ENCODE peak calls at places on chromosomes 11 and 22, in ten cellular contexts. One of them, this sample, is unnamed.
A peak's percentile ranks its signal among the peaks of the same experiment; 100 is the strongest.

GRCh38 chr22:23245045-23245798 is 64.9 kb downstream of the BCR start:
- DNase-seq in T-helper 9 cell: no peak
- DNase-seq in NCI-H1930: no peak
- DNase-seq in tibial artery: no peak
- DNase-seq in memory B cell: no peak
- DNase-seq in Ammon's horn: no peak
- DNase-seq in NB4: no peak
- DNase-seq in NCI-H460: no peak
- DNase-seq in stimulated activated CD8-positive, alpha-beta memory T cell treated with anti-CD3 and anti-CD28 coated beads, Interleukin-7, amount 100 ng/mL, for 24 hours: no peak
- DNase-seq in EL: peak; percentile 88
- DNase-seq in this sample: no peak

GRCh38 chr22:49977578-49977977 is 17.0 kb downstream of the PIM3 start:
- DNase-seq in NCI-H1930: no peak
- DNase-seq in tibial artery: no peak
- DNase-seq in memory B cell: no peak
- DNase-seq in stimulated activated CD8-positive, alpha-beta memory T cell treated with anti-CD3 and anti-CD28 coated beads, Interleukin-7, amount 100 ng/mL, for 24 hours: no peak
- DNase-seq in NB4: peak; percentile 1
- DNase-seq in T-helper 9 cell: no peak
- DNase-seq in NCI-H460: no peak
- DNase-seq in Ammon's horn: no peak
- DNase-seq in EL: no peak
- DNase-seq in this sample: no peak

GRCh38 chr11:129090056-129090455 is 102.1 kb downstream of the ARHGAP32 start:
- DNase-seq in EL: peak; percentile 23
- DNase-seq in tibial artery: no peak
- DNase-seq in NCI-H460: no peak
- DNase-seq in memory B cell: no peak
- DNase-seq in NB4: no peak
- DNase-seq in NCI-H1930: no peak
- DNase-seq in stimulated activated CD8-positive, alpha-beta memory T cell treated with anti-CD3 and anti-CD28 coated beads, Interleukin-7, amount 100 ng/mL, for 24 hours: no peak
- DNase-seq in T-helper 9 cell: no peak
- DNase-seq in Ammon's horn: no peak
- DNase-seq in this sample: no peak

GRCh38 chr22:46584081-46584903 is 35.9 kb upstream of the GRAMD4 start:
- DNase-seq in tibial artery: no peak
- DNase-seq in NB4: no peak
- DNase-seq in NCI-H1930: no peak
- DNase-seq in NCI-H460: no peak
- DNase-seq in stimulated activated CD8-positive, alpha-beta memory T cell treated with anti-CD3 and anti-CD28 coated beads, Interleukin-7, amount 100 ng/mL, for 24 hours: no peak
- DNase-seq in Ammon's horn: no peak
- DNase-seq in EL: no peak
- DNase-seq in T-helper 9 cell: no peak
- DNase-seq in memory B cell: no peak
- DNase-seq in this sample: no peak

GRCh38 chr11:130771708-130772107 is 144.6 kb downstream of the SNX19 start:
- DNase-seq in NB4: no peak
- DNase-seq in T-helper 9 cell: no peak
- DNase-seq in tibial artery: no peak
- DNase-seq in stimulated activated CD8-positive, alpha-beta memory T cell treated with anti-CD3 and anti-CD28 coated beads, Interleukin-7, amount 100 ng/mL, for 24 hours: no peak
- DNase-seq in NCI-H460: no peak
- DNase-seq in Ammon's horn: no peak
- DNase-seq in NCI-H1930: no peak
- DNase-seq in EL: no peak
- DNase-seq in memory B cell: no peak
- DNase-seq in this sample: no peak

GRCh38 chr11:15901790-15902189 is 454.6 kb downstream of the SOX6 start:
- DNase-seq in Ammon's horn: no peak
- DNase-seq in NCI-H1930: no peak
- DNase-seq in tibial artery: no peak
- DNase-seq in T-helper 9 cell: no peak
- DNase-seq in memory B cell: no peak
- DNase-seq in NB4: no peak
- DNase-seq in EL: no peak
- DNase-seq in NCI-H460: no peak
- DNase-seq in stimulated activated CD8-positive, alpha-beta memory T cell treated with anti-CD3 and anti-CD28 coated beads, Interleukin-7, amount 100 ng/mL, for 24 hours: no peak
- DNase-seq in this sample: no peak

GRCh38 chr11:2688381-2689231 is 11.2 kb downstream of the KCNQ1OT1 start:
- DNase-seq in T-helper 9 cell: no peak
- DNase-seq in NB4: no peak
- DNase-seq in EL: no peak
- DNase-seq in memory B cell: no peak
- DNase-seq in stimulated activated CD8-positive, alpha-beta memory T cell treated with anti-CD3 and anti-CD28 coated beads, Interleukin-7, amount 100 ng/mL, for 24 hours: no peak
- DNase-seq in NCI-H460: no peak
- DNase-seq in Ammon's horn: no peak
- DNase-seq in NCI-H1930: no peak
- DNase-seq in tibial artery: peak; percentile 11
- DNase-seq in this sample: no peak

GRCh38 chr22:23424031-23424430 is 156.1 kb downstream of the IGLL1 start:
- DNase-seq in tibial artery: no peak
- DNase-seq in EL: no peak
- DNase-seq in memory B cell: no peak
- DNase-seq in NCI-H1930: no peak
- DNase-seq in T-helper 9 cell: no peak
- DNase-seq in NCI-H460: no peak
- DNase-seq in stimulated activated CD8-positive, alpha-beta memory T cell treated with anti-CD3 and anti-CD28 coated beads, Interleukin-7, amount 100 ng/mL, for 24 hours: no peak
- DNase-seq in NB4: no peak
- DNase-seq in Ammon's horn: no peak
- DNase-seq in this sample: no peak

GRCh38 chr11:8025123-8025522 is 38.0 kb downstream of the EIF3F start:
- DNase-seq in NCI-H460: no peak
- DNase-seq in T-helper 9 cell: no peak
- DNase-seq in NCI-H1930: no peak
- DNase-seq in Ammon's horn: no peak
- DNase-seq in tibial artery: no peak
- DNase-seq in stimulated activated CD8-positive, alpha-beta memory T cell treated with anti-CD3 and anti-CD28 coated beads, Interleukin-7, amount 100 ng/mL, for 24 hours: no peak
- DNase-seq in memory B cell: peak; percentile 5
- DNase-seq in NB4: no peak
- DNase-seq in EL: peak; percentile 57
- DNase-seq in this sample: no peak

GRCh38 chr11:61283613-61284012 is 11.5 kb downstream of the VWCE start:
- DNase-seq in Ammon's horn: no peak
- DNase-seq in NB4: no peak
- DNase-seq in tibial artery: no peak
- DNase-seq in memory B cell: no peak
- DNase-seq in NCI-H460: no peak
- DNase-seq in stimulated activated CD8-positive, alpha-beta memory T cell treated with anti-CD3 and anti-CD28 coated beads, Interleukin-7, amount 100 ng/mL, for 24 hours: no peak
- DNase-seq in T-helper 9 cell: no peak
- DNase-seq in EL: no peak
- DNase-seq in NCI-H1930: no peak
- DNase-seq in this sample: no peak

GRCh38 chr22:49959782-49960158 is 802 bp upstream of the PIM3 start:
- DNase-seq in EL: peak; percentile 38
- DNase-seq in memory B cell: no peak
- DNase-seq in NB4: no peak
- DNase-seq in stimulated activated CD8-positive, alpha-beta memory T cell treated with anti-CD3 and anti-CD28 coated beads, Interleukin-7, amount 100 ng/mL, for 24 hours: no peak
- DNase-seq in tibial artery: no peak
- DNase-seq in NCI-H1930: no peak
- DNase-seq in T-helper 9 cell: no peak
- DNase-seq in Ammon's horn: no peak
- DNase-seq in NCI-H460: no peak
- DNase-seq in this sample: no peak

This sample was measured in G401.